ENCODE peak calls at places on chromosomes 16 and 17, in five cellular contexts. U is suprapubic skin, M is body of pancreas, E is IMR-90, C is heart left ventricle. G is an unnamed sample.

GRCh38 chr17:41008811-41009210 is at the start of gene KRTAP3-1:
- DNase-seq in U (no peak), M (no peak), E (no peak), C (no peak), G (no peak)

GRCh38 chr16:65601781-65602180 is 479.9 kb upstream of the CDH11 start:
- DNase-seq in U (no peak), M (no peak), E (no peak), C (no peak), G (no peak)

GRCh38 chr16:12159028-12159427 is 182.5 kb downstream of the SNX29 start:
- DNase-seq in U (no peak), M (no peak), E (no peak), C (no peak), G (no peak)

GRCh38 chr16:17070882-17071592 is 399.7 kb downstream of the XYLT1 start:
- DNase-seq in U (no peak), M (peak; percentile 55), E (no peak), C (peak; percentile 15), G (peak; percentile 46)

GRCh38 chr17:83055911-83056582 is 23.4 kb upstream of the METRNL start:
- DNase-seq in U (no peak), M (no peak), E (peak; percentile 92), C (peak; percentile 41), G (no peak)

GRCh38 chr16:86585821-86586611 is 7.7 kb downstream of the FOXL1 start:
- DNase-seq in U (no peak), M (no peak), E (peak; percentile 93), C (no peak), G (peak; percentile 29)

GRCh38 chr16:53933407-53933806 is 229.5 kb downstream of the FTO start:
- DNase-seq in U (no peak), M (no peak), E (no peak), C (no peak), G (no peak)

GRCh38 chr16:71855937-71856662 is 10.3 kb downstream of the ATXN1L start:
- DNase-seq in U (no peak), M (no peak), E (no peak), C (no peak), G (no peak)

GRCh38 chr16:58515125-58515870 is at the start of gene SETD6:
- DNase-seq in U (peak; percentile 91), M (peak; percentile 93), E (peak; percentile 84), C (peak; percentile 88), G (peak; percentile 97)

GRCh38 chr17:7803981-7804380 is 30.0 kb upstream of the KDM6B start:
- DNase-seq in U (no peak), M (peak; percentile 35), E (no peak), C (no peak), G (no peak)

GRCh38 chr17:17808706-17809432 is 27.9 kb downstream of the SREBF1 start:
- DNase-seq in U (no peak), M (no peak), E (peak; percentile 37), C (no peak), G (no peak)

GRCh38 chr17:7041607-7042506 is 2.0 kb downstream of the SLC16A11 start:
- DNase-seq in U (no peak), M (no peak), E (no peak), C (no peak), G (no peak)

GRCh38 chr16:50925758-50926357 is 184.0 kb downstream of the CYLD start:
- DNase-seq in U (no peak), M (peak; percentile 21), E (no peak), C (no peak), G (no peak)

GRCh38 chr16:28172331-28172730 is 39.4 kb downstream of the XPO6 start:
- DNase-seq in U (no peak), M (no peak), E (no peak), C (no peak), G (no peak)

GRCh38 chr16:47045023-47045422 is 71.5 kb upstream of the DNAJA2 start:
- DNase-seq in U (no peak), M (no peak), E (no peak), C (no peak), G (no peak)

GRCh38 chr17:79814966-79815835 is 18.3 kb upstream of the CBX8 start:
- DNase-seq in U (peak; percentile 74), M (peak; percentile 85), E (no peak), C (no peak), G (no peak)

DNA sequence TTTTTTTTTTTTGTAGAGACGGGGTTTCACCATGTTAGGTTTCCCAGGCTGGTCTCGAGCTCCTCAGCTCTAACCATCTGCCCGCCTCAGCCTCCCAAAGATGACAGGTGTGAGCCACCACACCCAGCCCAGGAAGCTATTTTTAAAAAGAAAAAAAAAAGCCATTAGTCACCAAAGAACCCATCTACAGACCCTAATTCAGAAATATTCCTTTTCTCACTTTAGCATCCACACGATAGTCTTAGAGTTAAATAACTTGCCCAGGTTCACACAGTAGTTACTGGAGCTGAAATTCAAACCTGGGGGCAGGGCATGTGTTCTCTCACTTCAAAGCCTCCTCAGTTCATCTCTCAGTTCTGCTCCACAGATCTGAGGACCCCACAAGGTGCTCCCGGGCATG is 70.3 kb upstream of the NOL11 start:
- DNase-seq in U (no peak), M (no peak), E (no peak), C (no peak), G (no peak)
- TF ChIP-seq POLR2A in U (no peak), M (no peak), E (no peak), C (no peak), G (no peak)

GRCh38 chr16:10386517-10387377 is 886 bp downstream of the ATF7IP2 start:
- DNase-seq in U (no peak), M (no peak), E (peak; percentile 2), C (no peak), G (no peak)
- H3K4me3 ChIP-seq in U (peak overlapping the region; percentile 59), M (peak overlapping the region; percentile 38), E (peak overlapping the region; percentile 72), C (peak overlapping the region; percentile 66), G (peak overlapping the region; percentile 28)

GRCh38 chr16:88965826-88966480 is 11.1 kb downstream of the CBFA2T3 start:
- DNase-seq in U (no peak), M (no peak), E (no peak), C (no peak), G (no peak)

GRCh38 chr16:88963583-88963982 is 13.4 kb downstream of the CBFA2T3 start:
- DNase-seq in U (no peak), M (no peak), E (no peak), C (no peak), G (no peak)

GRCh38 chr16:88965411-88965810 is 11.6 kb downstream of the CBFA2T3 start:
- DNase-seq in U (no peak), M (no peak), E (no peak), C (no peak), G (no peak)

GRCh38 chr16:88962478-88963152 is 14.4 kb downstream of the CBFA2T3 start:
- DNase-seq in U (no peak), M (no peak), E (no peak), C (no peak), G (no peak)

DNA sequence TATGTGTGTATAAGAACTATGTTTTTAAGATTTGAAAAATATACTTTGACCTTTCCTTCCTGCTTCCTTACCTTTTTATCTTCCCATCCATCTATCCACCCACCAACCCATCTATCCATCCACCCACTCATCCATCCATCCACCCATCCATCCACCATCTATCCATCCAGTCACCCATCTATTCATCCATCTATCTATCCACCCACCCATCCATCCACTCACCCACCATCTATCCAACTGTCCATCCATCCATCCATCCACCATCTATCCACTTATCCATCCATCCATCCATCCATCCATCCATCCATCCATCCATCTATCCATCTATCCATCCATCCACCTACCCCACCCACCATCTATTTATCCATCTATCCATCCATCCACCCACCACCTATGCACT is 12.4 kb downstream of the CBFA2T3 start:
- DNase-seq in U (no peak), M (no peak), E (no peak), C (no peak), G (no peak)
- TF ChIP-seq POLR2A in U (no peak), M (no peak), E (no peak), C (no peak), G (no peak)

GRCh38 chr17:55437165-55437605 is 15.6 kb upstream of the MMD start:
- DNase-seq in U (no peak), M (no peak), E (no peak), C (no peak), G (no peak)
- H3K4me3 ChIP-seq in U (no peak overlapping the region), M (no peak overlapping the region), E (no peak overlapping the region), C (no peak overlapping the region), G (no peak overlapping the region)

DNA sequence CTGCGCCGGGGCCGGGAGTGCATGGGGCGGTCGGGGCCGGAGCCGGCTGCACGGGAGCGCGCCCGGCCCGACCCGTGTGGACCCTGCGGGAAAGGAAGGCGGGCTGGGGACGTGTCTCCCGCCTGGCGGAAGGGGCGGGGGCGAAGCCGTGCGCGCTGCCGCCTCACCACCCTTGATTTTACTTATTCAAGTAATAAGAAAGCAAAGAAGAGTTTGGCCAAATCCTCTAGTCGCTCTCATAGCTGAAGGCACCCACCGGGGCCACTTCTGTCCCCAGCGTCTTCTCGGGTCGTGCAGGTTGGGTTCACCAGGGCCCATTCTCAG is 629 bp upstream of the PFN1 start:
- DNase-seq in U (peak; percentile 85), M (peak; percentile 82), E (peak; percentile 89), C (peak; percentile 88), G (peak; percentile 70)
- TF ChIP-seq POLR2A in U (no peak), M (peak; percentile 19), E (no peak), C (no peak), G (no peak)

GRCh38 chr16:22948603-22949368 is 134.8 kb downstream of the HS3ST2 start:
- DNase-seq in U (peak; percentile 68), M (peak; percentile 82), E (peak; percentile 34), C (peak; percentile 58), G (peak; percentile 91)
- H3K4me3 ChIP-seq in U (peak overlapping the region; percentile 35), M (no peak overlapping the region), E (no peak overlapping the region), C (peak overlapping the region; percentile 24), G (no peak overlapping the region)

DNA sequence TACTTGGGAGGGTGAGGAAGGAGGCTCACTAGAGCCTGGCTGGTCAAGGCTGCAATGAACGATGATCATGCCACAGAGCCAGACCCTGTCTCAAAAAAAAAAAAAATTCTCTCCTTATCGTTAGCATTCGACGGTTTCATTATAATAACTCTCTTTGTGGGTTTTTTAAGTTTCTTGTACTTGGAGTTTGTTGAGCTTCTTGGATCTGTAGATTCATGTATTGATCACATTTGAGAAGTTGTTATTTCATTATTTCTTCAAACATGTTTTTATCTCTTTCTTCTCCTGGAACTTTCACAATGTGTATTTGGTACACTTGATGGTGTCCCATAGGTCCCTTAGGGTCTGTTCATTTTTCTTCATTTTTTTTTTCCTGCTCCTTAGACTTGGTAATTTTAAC is 16.8 kb upstream of the ABCA3 start:
- DNase-seq in U (no peak), M (no peak), E (no peak), C (no peak), G (no peak)
- TF ChIP-seq POLR2A in U (no peak), M (no peak), E (no peak), C (no peak), G (no peak)